ENCODE peak calls at places on chromosomes 16 and 17, in five cellular contexts. One of them, this sample, is unnamed.

GRCh38 chr16:48608452-48608851 is 1.5 kb downstream of the N4BP1 start:
- ATAC-seq in left lobe of liver: no peak
- ATAC-seq in left cardiac atrium: no peak
- ATAC-seq in HCT116: no peak
- ATAC-seq in Right ventricle myocardium superior: no peak
- ATAC-seq in this sample: no peak

GRCh38 chr17:62723842-62724241 is 84.3 kb downstream of the MARCHF10 start:
- ATAC-seq in left lobe of liver: no peak
- ATAC-seq in left cardiac atrium: no peak
- ATAC-seq in HCT116: no peak
- ATAC-seq in Right ventricle myocardium superior: no peak
- ATAC-seq in this sample: no peak

GRCh38 chr16:48559462-48560211 is 50.3 kb downstream of the N4BP1 start:
- ATAC-seq in left lobe of liver: peak
- ATAC-seq in left cardiac atrium: no peak
- ATAC-seq in HCT116: peak
- ATAC-seq in Right ventricle myocardium superior: peak
- ATAC-seq in this sample: no peak

GRCh38 chr17:1752425-1752941 is 9.4 kb upstream of the SERPINF1 start:
- ATAC-seq in left lobe of liver: no peak
- ATAC-seq in left cardiac atrium: no peak
- ATAC-seq in HCT116: peak
- ATAC-seq in Right ventricle myocardium superior: peak
- ATAC-seq in this sample: peak

GRCh38 chr17:63932721-63933120 is 590 bp upstream of the CD79B start:
- ATAC-seq in left lobe of liver: no peak
- ATAC-seq in left cardiac atrium: no peak
- ATAC-seq in HCT116: no peak
- ATAC-seq in Right ventricle myocardium superior: no peak
- ATAC-seq in this sample: no peak

GRCh38 chr16:1779741-1780676 is 2.4 kb downstream of the SPSB3 start:
- ATAC-seq in left lobe of liver: peak
- ATAC-seq in left cardiac atrium: no peak
- ATAC-seq in HCT116: no peak
- ATAC-seq in Right ventricle myocardium superior: no peak
- ATAC-seq in this sample: no peak

GRCh38 chr16:50781043-50781442 is 39.2 kb downstream of the CYLD start:
- ATAC-seq in left lobe of liver: no peak
- ATAC-seq in left cardiac atrium: no peak
- ATAC-seq in HCT116: peak
- ATAC-seq in Right ventricle myocardium superior: no peak
- ATAC-seq in this sample: no peak

GRCh38 chr16:56252835-56253234 is 61.5 kb downstream of the GNAO1 start:
- ATAC-seq in left lobe of liver: peak
- ATAC-seq in left cardiac atrium: peak
- ATAC-seq in HCT116: no peak
- ATAC-seq in Right ventricle myocardium superior: peak
- ATAC-seq in this sample: no peak

GRCh38 chr17:17391575-17392370 is 85.0 kb upstream of the MED9 start:
- ATAC-seq in left lobe of liver: no peak
- ATAC-seq in left cardiac atrium: no peak
- ATAC-seq in HCT116: no peak
- ATAC-seq in Right ventricle myocardium superior: no peak
- ATAC-seq in this sample: no peak

GRCh38 chr17:80114758-80115157 is 13.4 kb downstream of the GAA start:
- ATAC-seq in left lobe of liver: no peak
- ATAC-seq in left cardiac atrium: no peak
- ATAC-seq in HCT116: no peak
- ATAC-seq in Right ventricle myocardium superior: no peak
- ATAC-seq in this sample: no peak

GRCh38 chr16:30186782-30187555 is 3.6 kb downstream of the CORO1A start:
- ATAC-seq in left lobe of liver: peak
- ATAC-seq in left cardiac atrium: no peak
- ATAC-seq in HCT116: peak
- ATAC-seq in Right ventricle myocardium superior: no peak
- ATAC-seq in this sample: no peak

GRCh38 chr16:35208001-35208935 is 1748.9 kb downstream of the TP53TG3F start:
- ATAC-seq in left lobe of liver: no peak
- ATAC-seq in left cardiac atrium: no peak
- ATAC-seq in HCT116: no peak
- ATAC-seq in Right ventricle myocardium superior: no peak
- ATAC-seq in this sample: no peak

GRCh38 chr17:63133489-63133888 is 167.5 kb downstream of the TANC2 start:
- ATAC-seq in left lobe of liver: no peak
- ATAC-seq in left cardiac atrium: no peak
- ATAC-seq in HCT116: no peak
- ATAC-seq in Right ventricle myocardium superior: no peak
- ATAC-seq in this sample: no peak

GRCh38 chr17:66494023-66494803 is 191.8 kb downstream of the PRKCA start:
- ATAC-seq in left lobe of liver: peak
- ATAC-seq in left cardiac atrium: no peak
- ATAC-seq in HCT116: peak
- ATAC-seq in Right ventricle myocardium superior: no peak
- ATAC-seq in this sample: no peak

GRCh38 chr17:33778505-33779398 is 476.3 kb upstream of the CCL2 start:
- ATAC-seq in left lobe of liver: peak
- ATAC-seq in left cardiac atrium: no peak
- ATAC-seq in HCT116: peak
- ATAC-seq in Right ventricle myocardium superior: peak
- ATAC-seq in this sample: no peak

GRCh38 chr17:16439303-16439791 is 24.0 kb downstream of the TRPV2 start:
- ATAC-seq in left lobe of liver: peak
- ATAC-seq in left cardiac atrium: peak
- ATAC-seq in HCT116: no peak
- ATAC-seq in Right ventricle myocardium superior: peak
- ATAC-seq in this sample: no peak

GRCh38 chr17:80877829-80878303 is 113.8 kb upstream of the CHMP6 start:
- ATAC-seq in left lobe of liver: no peak
- ATAC-seq in left cardiac atrium: no peak
- ATAC-seq in HCT116: no peak
- ATAC-seq in Right ventricle myocardium superior: peak
- ATAC-seq in this sample: no peak

GRCh38 chr17:1006054-1006453 is 9.1 kb downstream of the TIMM22 start:
- ATAC-seq in left lobe of liver: no peak
- ATAC-seq in left cardiac atrium: no peak
- ATAC-seq in HCT116: no peak
- ATAC-seq in Right ventricle myocardium superior: no peak
- ATAC-seq in this sample: no peak

GRCh38 chr16:19808061-19808621 is 76.5 kb downstream of the GPRC5B start:
- ATAC-seq in left lobe of liver: peak
- ATAC-seq in left cardiac atrium: peak
- ATAC-seq in HCT116: no peak
- ATAC-seq in Right ventricle myocardium superior: peak
- ATAC-seq in this sample: no peak

GRCh38 chr16:1958715-1959268 is 546 bp upstream of the NDUFB10 start:
- ATAC-seq in left lobe of liver: peak
- ATAC-seq in left cardiac atrium: peak
- ATAC-seq in HCT116: no peak
- ATAC-seq in Right ventricle myocardium superior: no peak
- ATAC-seq in this sample: no peak

GRCh38 chr16:89375686-89376085 is 114.7 kb downstream of the ANKRD11 start:
- ATAC-seq in left lobe of liver: no peak
- ATAC-seq in left cardiac atrium: no peak
- ATAC-seq in HCT116: no peak
- ATAC-seq in Right ventricle myocardium superior: no peak
- ATAC-seq in this sample: no peak

GRCh38 chr16:69917739-69918138 is 33.4 kb upstream of the CLEC18A start:
- ATAC-seq in left lobe of liver: peak
- ATAC-seq in left cardiac atrium: peak
- ATAC-seq in HCT116: peak
- ATAC-seq in Right ventricle myocardium superior: peak
- ATAC-seq in this sample: peak

GRCh38 chr17:80592243-80592642 is 47.6 kb downstream of the RPTOR start:
- ATAC-seq in left lobe of liver: no peak
- ATAC-seq in left cardiac atrium: no peak
- ATAC-seq in HCT116: no peak
- ATAC-seq in Right ventricle myocardium superior: no peak
- ATAC-seq in this sample: no peak

GRCh38 chr17:3818786-3819185 is 17.8 kb upstream of the ITGAE start:
- ATAC-seq in left lobe of liver: no peak
- ATAC-seq in left cardiac atrium: peak
- ATAC-seq in HCT116: no peak
- ATAC-seq in Right ventricle myocardium superior: no peak
- ATAC-seq in this sample: no peak

GRCh38 chr16:26772503-26772902 is 294.2 kb upstream of the C16orf82 start:
- ATAC-seq in left lobe of liver: no peak
- ATAC-seq in left cardiac atrium: no peak
- ATAC-seq in HCT116: no peak
- ATAC-seq in Right ventricle myocardium superior: no peak
- ATAC-seq in this sample: no peak

GRCh38 chr17:71405101-71405500 is 715.7 kb upstream of the SOX9 start:
- ATAC-seq in left lobe of liver: no peak
- ATAC-seq in left cardiac atrium: no peak
- ATAC-seq in HCT116: no peak
- ATAC-seq in Right ventricle myocardium superior: no peak
- ATAC-seq in this sample: no peak

GRCh38 chr16:83995756-83996155 is 27.7 kb downstream of the NECAB2 start:
- ATAC-seq in left lobe of liver: peak
- ATAC-seq in left cardiac atrium: peak
- ATAC-seq in HCT116: peak
- ATAC-seq in Right ventricle myocardium superior: peak
- ATAC-seq in this sample: peak

GRCh38 chr17:80212109-80212508 is 8.0 kb downstream of the SGSH start:
- ATAC-seq in left lobe of liver: no peak
- ATAC-seq in left cardiac atrium: no peak
- ATAC-seq in HCT116: no peak
- ATAC-seq in Right ventricle myocardium superior: no peak
- ATAC-seq in this sample: no peak

GRCh38 chr17:61580502-61580901 is 10.5 kb downstream of the NACA2 start:
- ATAC-seq in left lobe of liver: no peak
- ATAC-seq in left cardiac atrium: no peak
- ATAC-seq in HCT116: no peak
- ATAC-seq in Right ventricle myocardium superior: no peak
- ATAC-seq in this sample: no peak

GRCh38 chr17:81034168-81034777 is 678 bp upstream of the BAIAP2 start:
- ATAC-seq in left lobe of liver: peak
- ATAC-seq in left cardiac atrium: peak
- ATAC-seq in HCT116: peak
- ATAC-seq in Right ventricle myocardium superior: peak
- ATAC-seq in this sample: peak

GRCh38 chr17:81483862-81484194 is 28.8 kb downstream of the ACTG1 start:
- ATAC-seq in left lobe of liver: no peak
- ATAC-seq in left cardiac atrium: no peak
- ATAC-seq in HCT116: no peak
- ATAC-seq in Right ventricle myocardium superior: peak
- ATAC-seq in this sample: no peak

GRCh38 chr16:68425498-68426354 is 22.6 kb downstream of the SMPD3 start:
- ATAC-seq in left lobe of liver: no peak
- ATAC-seq in left cardiac atrium: no peak
- ATAC-seq in HCT116: no peak
- ATAC-seq in Right ventricle myocardium superior: no peak
- ATAC-seq in this sample: no peak

GRCh38 chr17:57102122-57102521 is 17.1 kb downstream of the AKAP1 start:
- ATAC-seq in left lobe of liver: no peak
- ATAC-seq in left cardiac atrium: no peak
- ATAC-seq in HCT116: no peak
- ATAC-seq in Right ventricle myocardium superior: no peak
- ATAC-seq in this sample: no peak

GRCh38 chr17:82860606-82861392 is 21.0 kb upstream of the ZNF750 start:
- ATAC-seq in left lobe of liver: no peak
- ATAC-seq in left cardiac atrium: no peak
- ATAC-seq in HCT116: no peak
- ATAC-seq in Right ventricle myocardium superior: no peak
- ATAC-seq in this sample: no peak

GRCh38 chr16:3356118-3356517 is 429 bp downstream of the OR2C1 start:
- ATAC-seq in left lobe of liver: no peak
- ATAC-seq in left cardiac atrium: no peak
- ATAC-seq in HCT116: no peak
- ATAC-seq in Right ventricle myocardium superior: no peak
- ATAC-seq in this sample: no peak

GRCh38 chr16:15621889-15622288 is 21.1 kb downstream of the MARF1 start:
- ATAC-seq in left lobe of liver: no peak
- ATAC-seq in left cardiac atrium: no peak
- ATAC-seq in HCT116: no peak
- ATAC-seq in Right ventricle myocardium superior: peak
- ATAC-seq in this sample: no peak

GRCh38 chr16:12688972-12689850 is 114.5 kb downstream of the CPPED1 start:
- ATAC-seq in left lobe of liver: no peak
- ATAC-seq in left cardiac atrium: no peak
- ATAC-seq in HCT116: no peak
- ATAC-seq in Right ventricle myocardium superior: no peak
- ATAC-seq in this sample: no peak

GRCh38 chr16:67486805-67487204 is 3.5 kb upstream of the AGRP start:
- ATAC-seq in left lobe of liver: no peak
- ATAC-seq in left cardiac atrium: no peak
- ATAC-seq in HCT116: no peak
- ATAC-seq in Right ventricle myocardium superior: no peak
- ATAC-seq in this sample: no peak

GRCh38 chr17:79075861-79076406 is 1.3 kb downstream of the ENGASE start:
- ATAC-seq in left lobe of liver: no peak
- ATAC-seq in left cardiac atrium: no peak
- ATAC-seq in HCT116: no peak
- ATAC-seq in Right ventricle myocardium superior: no peak
- ATAC-seq in this sample: no peak

GRCh38 chr17:37698132-37698615 is 46.7 kb downstream of the HNF1B start:
- ATAC-seq in left lobe of liver: no peak
- ATAC-seq in left cardiac atrium: no peak
- ATAC-seq in HCT116: no peak
- ATAC-seq in Right ventricle myocardium superior: no peak
- ATAC-seq in this sample: no peak